ENCODE peak calls at places on chromosomes 5 and 9, in five cellular contexts. U is endothelial cell of umbilical vein, T is psoas muscle, Y is neural progenitor cell, M is heart right ventricle. L is an unnamed sample. For H3K36me3, the result is how much of the 10 kb centered on the place peaks cover.

GRCh38 chr5:179209359-179210150 is 135.7 kb downstream of the ADAMTS2 start:
- DNase-seq in U (no peak), T (peak), Y (no peak), M (no peak), L (no peak)

GRCh38 chr5:172918421-172919371 is 40.5 kb upstream of the RPL26L1 start:
- DNase-seq in U (no peak), T (no peak), Y (no peak), M (no peak), L (no peak)

GRCh38 chr9:36874921-36875320 is 159.1 kb downstream of the PAX5 start:
- DNase-seq in U (no peak), T (peak), Y (no peak), M (no peak), L (no peak)

GRCh38 chr5:54309751-54310432 is 481 bp downstream of the ARL15 start:
- DNase-seq in U (peak), T (no peak), Y (peak), M (peak), L (no peak)

GRCh38 chr9:33161589-33162132 is 5.5 kb downstream of the B4GALT1 start:
- DNase-seq in U (no peak), T (no peak), Y (no peak), M (no peak), L (no peak)

GRCh38 chr9:136047775-136048559 is 47.1 kb downstream of the NACC2 start:
- DNase-seq in U (peak), T (no peak), Y (no peak), M (no peak), L (no peak)

GRCh38 chr5:55916986-55917385 is 65.8 kb downstream of the IL31RA start:
- DNase-seq in U (no peak), T (no peak), Y (no peak), M (no peak), L (no peak)

GRCh38 chr9:38160613-38161215 is 91.7 kb upstream of the SHB start:
- DNase-seq in U (peak), T (peak), Y (peak), M (peak), L (peak)

GRCh38 chr5:42241636-42242035 is 181.6 kb upstream of the GHR start:
- DNase-seq in U (no peak), T (no peak), Y (no peak), M (no peak), L (no peak)

GRCh38 chr9:94164756-94165549 is 80.7 kb downstream of the PTPDC1 start:
- DNase-seq in U (no peak), T (no peak), Y (no peak), M (no peak), L (no peak)

GRCh38 chr9:123776856-123777560 is 152.9 kb downstream of the DENND1A start:
- DNase-seq in U (no peak), T (no peak), Y (no peak), M (no peak), L (no peak)

DNA sequence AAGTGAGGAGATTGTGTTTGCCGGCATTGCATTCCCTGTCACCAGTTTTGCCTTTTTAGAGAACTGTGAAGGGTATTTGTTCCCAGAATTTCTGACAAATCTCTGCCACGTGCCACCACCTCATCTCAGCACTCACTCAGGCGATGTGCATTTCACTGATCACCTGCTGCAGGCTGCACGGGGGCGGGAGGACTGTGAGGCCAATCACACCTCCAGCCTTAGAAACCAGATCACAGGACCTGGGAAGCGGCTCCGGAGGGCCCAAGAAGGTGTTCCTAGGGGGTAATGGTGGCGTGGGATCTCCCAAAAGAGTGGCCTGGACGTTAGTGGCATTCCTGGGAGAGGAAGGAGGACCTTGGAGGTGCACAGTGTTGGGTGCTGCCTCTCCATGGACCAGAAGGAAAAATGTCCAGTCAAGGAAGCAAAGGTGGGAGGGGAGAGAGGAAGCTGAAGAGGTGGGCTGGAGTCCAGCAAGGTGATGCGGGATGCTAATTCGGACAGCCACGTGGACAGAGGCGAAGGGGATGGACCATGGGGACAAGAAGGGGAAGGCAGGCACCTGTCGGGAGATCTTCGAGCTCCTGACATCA is 63.6 kb upstream of the OLFM1 start:
- DNase-seq in U (no peak), T (peak), Y (no peak), M (no peak), L (no peak)
- TF ChIP-seq CTCF in U (no peak), T (no peak), Y (no peak), M (no peak), L (no peak)

GRCh38 chr5:65577141-65577540 is 14.0 kb downstream of the PPWD1 start:
- DNase-seq in U (no peak), T (no peak), Y (no peak), M (no peak), L (no peak)
- H3K36me3 ChIP-seq in U (under half), T (half or more), Y (under half), M (half or more), L (under half)

GRCh38 chr5:102668220-102668930 is 86.7 kb upstream of the PAM start:
- DNase-seq in U (no peak), T (no peak), Y (no peak), M (no peak), L (no peak)
- TF ChIP-seq CTCF in U (no peak), T (no peak), Y (no peak), M (no peak), L (no peak)

GRCh38 chr5:147411612-147412310 is 98.1 kb downstream of the DPYSL3 start:
- DNase-seq in U (peak), T (no peak), Y (no peak), M (no peak), L (no peak)

GRCh38 chr5:147410496-147411395 is 99.1 kb downstream of the DPYSL3 start:
- DNase-seq in U (no peak), T (no peak), Y (no peak), M (no peak), L (no peak)

GRCh38 chr5:147406636-147407035 is 103.2 kb downstream of the DPYSL3 start:
- DNase-seq in U (no peak), T (no peak), Y (no peak), M (no peak), L (no peak)

GRCh38 chr5:147407094-147407681 is 102.7 kb downstream of the DPYSL3 start:
- DNase-seq in U (no peak), T (no peak), Y (no peak), M (no peak), L (peak)

GRCh38 chr5:147408980-147409379 is 100.9 kb downstream of the DPYSL3 start:
- DNase-seq in U (no peak), T (no peak), Y (no peak), M (no peak), L (no peak)
- H3K36me3 ChIP-seq in U (under half), T (under half), Y (under half), M (half or more), L (under half)

GRCh38 chr9:101028346-101029299 is at the start of gene PLPPR1:
- DNase-seq in U (peak), T (peak), Y (peak), M (peak), L (no peak)
- TF ChIP-seq CTCF in U (no peak), T (no peak), Y (peak), M (no peak), L (no peak)

DNA sequence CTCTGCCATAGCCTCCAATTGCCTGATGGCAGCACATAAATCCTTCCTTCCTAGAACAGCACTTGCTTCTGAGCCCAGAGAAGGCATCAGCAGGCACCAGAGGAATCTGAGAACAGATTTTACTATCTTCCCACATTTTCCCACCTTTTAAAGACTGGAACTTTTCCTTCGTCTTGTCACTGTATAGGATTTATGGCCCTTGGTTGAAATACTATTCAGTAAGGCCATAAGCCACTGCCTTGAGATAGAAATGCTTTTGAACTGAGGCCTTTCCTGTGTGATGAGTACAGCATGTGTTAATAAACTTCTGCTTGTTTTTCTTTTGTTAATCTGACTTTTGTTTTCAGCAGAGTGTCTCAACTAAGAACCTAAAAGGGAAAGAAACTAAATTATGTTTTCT is 84.3 kb downstream of the MRPS27 start:
- DNase-seq in U (peak), T (no peak), Y (no peak), M (no peak), L (no peak)
- H3K36me3 ChIP-seq in U (under half), T (under half), Y (under half), M (under half), L (under half)

GRCh38 chr5:9512452-9512851 is 33.4 kb downstream of the SEMA5A start:
- DNase-seq in U (no peak), T (no peak), Y (no peak), M (no peak), L (no peak)

GRCh38 chr5:9514968-9515367 is 30.9 kb downstream of the SEMA5A start:
- DNase-seq in U (no peak), T (no peak), Y (no peak), M (no peak), L (no peak)

GRCh38 chr5:9515451-9515850 is 30.4 kb downstream of the SEMA5A start:
- DNase-seq in U (no peak), T (no peak), Y (no peak), M (no peak), L (no peak)

GRCh38 chr5:9516591-9516990 is 29.3 kb downstream of the SEMA5A start:
- DNase-seq in U (no peak), T (no peak), Y (peak), M (no peak), L (no peak)

DNA sequence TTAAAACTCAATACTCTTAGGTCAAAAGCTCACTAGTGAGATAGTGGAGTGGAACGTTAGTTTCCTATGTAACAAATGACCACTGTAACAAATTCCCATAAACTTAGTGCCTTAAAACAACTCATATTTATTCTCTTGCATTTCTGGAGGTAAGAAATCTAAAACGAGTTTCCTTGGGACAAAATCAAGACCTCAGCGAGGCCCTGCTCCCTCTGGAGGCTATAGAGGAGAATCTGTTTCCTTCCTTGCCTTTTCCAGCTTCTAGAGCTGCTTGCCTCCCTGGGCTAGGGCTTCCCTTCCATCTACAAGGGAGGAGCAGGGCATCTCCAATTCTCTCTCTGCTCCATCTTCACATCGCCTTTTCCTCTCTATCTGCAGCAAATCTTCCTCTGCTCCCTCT is 32.0 kb downstream of the SEMA5A start:
- DNase-seq in U (no peak), T (no peak), Y (peak), M (no peak), L (no peak)
- TF ChIP-seq CTCF in U (no peak), T (no peak), Y (peak), M (no peak), L (peak)

DNA sequence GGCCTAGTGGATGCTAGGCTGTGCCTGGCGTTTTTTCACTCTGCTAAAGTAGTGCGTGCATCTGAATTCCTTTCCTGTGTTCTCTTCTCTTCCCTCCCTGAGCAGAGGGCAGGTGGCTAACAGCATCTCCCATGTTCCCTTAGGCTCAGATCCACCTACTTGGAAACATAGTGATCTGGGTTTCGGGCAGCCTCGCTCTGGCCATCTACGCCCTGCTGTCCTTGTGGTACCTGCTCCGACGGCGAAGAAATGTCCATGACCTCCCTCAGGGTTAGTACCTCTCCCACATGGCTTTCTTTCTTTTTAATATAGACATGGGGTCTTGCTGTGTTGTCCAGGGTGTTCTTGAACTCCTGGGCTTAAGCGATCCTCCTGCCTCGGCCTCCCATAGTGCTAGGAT is 9.9 kb downstream of the UCK1 start:
- DNase-seq in U (no peak), T (no peak), Y (no peak), M (no peak), L (no peak)
- H3K36me3 ChIP-seq in U (under half), T (half or more), Y (under half), M (half or more), L (half or more)

GRCh38 chr5:18048449-18048848 is 414.2 kb downstream of the TAF11L14 start:
- DNase-seq in U (no peak), T (no peak), Y (no peak), M (no peak), L (no peak)

GRCh38 chr5:18037718-18038117 is 403.5 kb downstream of the TAF11L14 start:
- DNase-seq in U (no peak), T (no peak), Y (no peak), M (no peak), L (no peak)

GRCh38 chr5:18043344-18043743 is 409.1 kb downstream of the TAF11L14 start:
- DNase-seq in U (no peak), T (no peak), Y (no peak), M (no peak), L (no peak)
- TF ChIP-seq CTCF in U (no peak), T (no peak), Y (no peak), M (no peak), L (no peak)